ENCODE peak calls at places on chromosomes 16 and 17, in eight cellular contexts. E is tibial nerve, P is cardiac muscle cell, H is A549, W is RWPE2, T is neural progenitor cell, C is uterus, A is pancreas. J is an unnamed sample.

GRCh38 chr17:57892820-57893595 is 43.2 kb upstream of the MRPS23 start:
- DNase-seq in E (peak; percentile 94), P (peak; percentile 73), H (peak; percentile 90), W (peak; percentile 89), T (peak; percentile 80), C (peak; percentile 90), A (peak; percentile 93), J (peak; percentile 98)

GRCh38 chr17:82838386-82839063 is 1.3 kb downstream of the ZNF750 start:
- DNase-seq in E (peak; percentile 19), P (no peak), H (no peak), W (peak; percentile 20), T (no peak), C (no peak), A (peak; percentile 74), J (no peak)

GRCh38 chr17:386145-386876 is 33.7 kb upstream of the RPH3AL start:
- DNase-seq in E (peak; percentile 70), P (peak; percentile 86), H (peak; percentile 96), W (no peak), T (peak; percentile 93), C (peak; percentile 74), A (peak; percentile 87), J (peak; percentile 80)

GRCh38 chr17:45656527-45657181 is 127.5 kb upstream of the CRHR1 start:
- DNase-seq in E (no peak), P (no peak), H (no peak), W (no peak), T (no peak), C (no peak), A (no peak), J (no peak)

GRCh38 chr16:80619824-80620223 is 79.0 kb downstream of the DYNLRB2 start:
- DNase-seq in E (no peak), P (no peak), H (no peak), W (no peak), T (no peak), C (no peak), A (no peak), J (no peak)

GRCh38 chr17:80513201-80513600 is 31.4 kb upstream of the RPTOR start:
- DNase-seq in E (no peak), P (no peak), H (no peak), W (no peak), T (no peak), C (no peak), A (no peak), J (no peak)

GRCh38 chr17:59427425-59427921 is 96.0 kb downstream of the YPEL2 start:
- DNase-seq in E (no peak), P (peak; percentile 83), H (no peak), W (no peak), T (no peak), C (no peak), A (no peak), J (no peak)

GRCh38 chr16:12507366-12507765 is 296.3 kb downstream of the CPPED1 start:
- DNase-seq in E (no peak), P (no peak), H (no peak), W (no peak), T (no peak), C (no peak), A (no peak), J (no peak)

GRCh38 chr16:84643677-84644076 is 4.6 kb upstream of the KLHL36 start:
- DNase-seq in E (no peak), P (no peak), H (no peak), W (no peak), T (no peak), C (no peak), A (no peak), J (no peak)

GRCh38 chr16:4465977-4466779 is 8.2 kb downstream of the NMRAL1 start:
- DNase-seq in E (no peak), P (no peak), H (no peak), W (no peak), T (no peak), C (no peak), A (no peak), J (no peak)

GRCh38 chr16:66515543-66516171 is 34.3 kb downstream of the TK2 start:
- DNase-seq in E (no peak), P (no peak), H (peak; percentile 44), W (no peak), T (no peak), C (no peak), A (no peak), J (peak; percentile 56)

GRCh38 chr16:89473136-89473712 is 17.1 kb downstream of the ANKRD11 start:
- DNase-seq in E (no peak), P (no peak), H (no peak), W (no peak), T (no peak), C (no peak), A (no peak), J (no peak)

GRCh38 chr16:4450921-4451619 is 23.4 kb downstream of the NMRAL1 start:
- DNase-seq in E (no peak), P (no peak), H (no peak), W (no peak), T (peak; percentile 16), C (no peak), A (no peak), J (no peak)

GRCh38 chr17:75557852-75558665 is 29.5 kb upstream of the MYO15B start:
- DNase-seq in E (no peak), P (no peak), H (no peak), W (peak; percentile 66), T (no peak), C (no peak), A (peak; percentile 53), J (no peak)

GRCh38 chr17:75561927-75562603 is 25.5 kb upstream of the MYO15B start:
- DNase-seq in E (no peak), P (no peak), H (no peak), W (no peak), T (no peak), C (no peak), A (no peak), J (no peak)

GRCh38 chr17:75558666-75559530 is 28.7 kb upstream of the MYO15B start:
- DNase-seq in E (no peak), P (no peak), H (no peak), W (no peak), T (no peak), C (no peak), A (peak; percentile 45), J (no peak)

GRCh38 chr17:75557075-75557851 is 30.3 kb upstream of the MYO15B start:
- DNase-seq in E (no peak), P (peak; percentile 35), H (peak; percentile 97), W (no peak), T (no peak), C (peak; percentile 44), A (peak; percentile 99), J (no peak)

DNA sequence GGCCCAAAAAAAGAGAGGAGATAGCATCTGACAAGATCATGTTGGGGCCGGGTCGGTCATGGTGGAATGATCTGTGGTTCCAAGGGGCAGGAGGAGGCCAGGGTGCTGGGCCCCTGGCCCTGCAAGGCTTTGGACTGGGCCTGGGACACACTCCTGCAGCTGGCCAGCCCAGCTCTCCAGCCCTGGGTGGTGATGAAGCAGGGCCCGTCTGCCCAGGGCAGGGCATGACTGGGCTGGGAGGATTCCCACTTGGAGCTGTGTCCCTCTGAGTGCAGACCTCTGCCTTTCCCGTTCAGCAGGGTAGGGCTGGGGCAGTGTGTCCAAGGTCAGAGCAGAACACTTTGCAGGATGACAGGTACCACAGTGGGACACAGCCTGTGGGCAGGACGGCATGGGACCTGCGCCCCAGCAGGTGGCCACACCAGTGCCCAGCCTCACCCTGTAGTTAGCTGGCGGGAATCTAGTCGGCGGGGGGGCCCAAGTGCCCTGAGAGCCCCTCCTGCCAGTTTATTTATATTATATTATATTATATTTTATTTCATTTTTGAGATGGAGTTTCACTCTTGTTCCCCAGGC is 27.6 kb upstream of the MYO15B start:
- DNase-seq in E (no peak), P (no peak), H (no peak), W (no peak), T (no peak), C (no peak), A (no peak), J (no peak)
- H3K4me3 ChIP-seq in E (no peak overlapping the region), P (no peak overlapping the region), H (no peak overlapping the region), W (no peak overlapping the region), T (no peak overlapping the region), C (no peak overlapping the region), A (no peak overlapping the region), J (no peak overlapping the region)

GRCh38 chr17:27069842-27070508 is 223.9 kb upstream of the WSB1 start:
- DNase-seq in E (no peak), P (no peak), H (no peak), W (no peak), T (no peak), C (no peak), A (no peak), J (no peak)

GRCh38 chr17:27070836-27071235 is 223.1 kb upstream of the WSB1 start:
- DNase-seq in E (no peak), P (no peak), H (no peak), W (no peak), T (no peak), C (no peak), A (no peak), J (no peak)

GRCh38 chr17:27066315-27066714 is 227.6 kb upstream of the WSB1 start:
- DNase-seq in E (no peak), P (no peak), H (no peak), W (no peak), T (no peak), C (no peak), A (no peak), J (no peak)

GRCh38 chr17:27065588-27065987 is 228.3 kb upstream of the WSB1 start:
- DNase-seq in E (no peak), P (no peak), H (no peak), W (no peak), T (no peak), C (no peak), A (no peak), J (no peak)
- H3K9me3 ChIP-seq in E (no peaks in the 10 kb centered on the region), P (no peaks in the 10 kb centered on the region), H (no peaks in the 10 kb centered on the region), W (no peaks in the 10 kb centered on the region), T (peaks cover 58% of the 10 kb centered on the region), C (no peaks in the 10 kb centered on the region), A (no peaks in the 10 kb centered on the region), J (no peaks in the 10 kb centered on the region)

DNA sequence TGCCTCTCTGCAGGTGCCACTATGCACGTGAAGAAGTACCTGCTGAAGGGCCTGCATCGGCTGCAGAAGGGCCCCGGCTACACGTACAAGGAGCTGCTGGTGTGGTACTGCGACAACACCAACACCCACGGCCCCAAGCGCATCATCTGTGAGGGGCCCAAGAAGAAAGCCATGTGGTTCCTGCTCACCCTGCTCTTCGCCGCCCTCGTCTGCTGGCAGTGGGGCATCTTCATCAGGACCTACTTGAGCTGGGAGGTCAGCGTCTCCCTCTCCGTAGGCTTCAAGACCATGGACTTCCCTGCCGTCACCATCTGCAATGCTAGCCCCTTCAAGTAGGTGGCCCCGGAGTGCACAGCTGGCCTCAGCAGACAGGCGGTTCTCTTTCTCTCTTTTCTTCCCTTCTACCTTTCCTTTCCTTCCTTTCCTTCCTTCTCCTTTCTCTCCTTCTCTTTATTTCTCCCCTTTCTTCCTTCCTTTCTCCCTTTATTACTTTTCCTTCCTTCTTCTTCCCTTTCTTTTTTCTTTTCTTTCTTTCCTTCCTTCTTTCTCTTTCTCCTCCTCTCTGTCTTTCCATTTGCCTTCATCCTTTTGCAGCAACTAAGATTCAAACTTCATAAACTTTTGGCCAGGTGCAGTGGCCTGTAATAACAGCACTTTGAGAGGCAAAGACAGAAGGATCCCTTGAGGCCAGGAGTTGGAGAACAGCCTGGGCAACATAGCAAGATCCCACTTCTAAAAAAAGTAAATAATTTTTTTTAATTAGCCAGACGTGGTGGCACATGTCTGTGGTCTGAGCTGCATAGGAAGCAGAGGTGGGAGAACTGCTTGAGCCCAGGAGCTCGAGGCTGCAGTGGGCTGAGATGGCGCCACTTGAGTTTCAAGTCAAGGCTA is 46.7 kb downstream of the SCNN1B start:
- DNase-seq in E (no peak), P (peak; percentile 6), H (no peak), W (no peak), T (peak; percentile 32), C (no peak), A (no peak), J (no peak)
- TF ChIP-seq CTCF in E (no peak), P (no peak), H (no peak), W (no peak), T (peak; percentile 26), C (no peak), A (no peak), J (no peak)

GRCh38 chr16:85902366-85903155 is 3.6 kb downstream of the IRF8 start:
- DNase-seq in E (no peak), P (peak; percentile 62), H (no peak), W (no peak), T (peak; percentile 75), C (no peak), A (peak; percentile 59), J (no peak)
- H3K4me3 ChIP-seq in E (peak overlapping the region; percentile 5), P (no peak overlapping the region), H (no peak overlapping the region), W (no peak overlapping the region), T (no peak overlapping the region), C (no peak overlapping the region), A (peak overlapping the region; percentile 9), J (no peak overlapping the region)

J was measured in tibial artery.